ENCODE peak calls at places on chromosomes 7 and 10, in five cellular contexts. One of them, this sample, is unnamed.

GRCh38 chr7:107768263-107768662 is 24.3 kb downstream of the CBLL1 start:
- DNase-seq in GM12892: no peak
- DNase-seq in stomach: no peak
- DNase-seq in suprapubic skin: no peak
- DNase-seq in HCT116: no peak
- DNase-seq in this sample: no peak

GRCh38 chr7:155459133-155459866 is 1.4 kb downstream of the EN2 start:
- DNase-seq in GM12892: no peak
- DNase-seq in stomach: no peak
- DNase-seq in suprapubic skin: no peak
- DNase-seq in HCT116: no peak
- DNase-seq in this sample: no peak

GRCh38 chr10:50788951-50789904 is 49.5 kb downstream of the ASAH2B start:
- DNase-seq in GM12892: no peak
- DNase-seq in stomach: no peak
- DNase-seq in suprapubic skin: no peak
- DNase-seq in HCT116: peak
- DNase-seq in this sample: no peak

GRCh38 chr7:130881799-130882141 is 147.8 kb upstream of the KLF14 start:
- DNase-seq in GM12892: no peak
- DNase-seq in stomach: no peak
- DNase-seq in suprapubic skin: no peak
- DNase-seq in HCT116: no peak
- DNase-seq in this sample: no peak

GRCh38 chr7:101804087-101804631 is 13.3 kb upstream of the CUX1 start:
- DNase-seq in GM12892: no peak
- DNase-seq in stomach: no peak
- DNase-seq in suprapubic skin: no peak
- DNase-seq in HCT116: no peak
- DNase-seq in this sample: no peak

GRCh38 chr7:23418046-23418445 is 52.2 kb downstream of the IGF2BP3 start:
- DNase-seq in GM12892: no peak
- DNase-seq in stomach: no peak
- DNase-seq in suprapubic skin: no peak
- DNase-seq in HCT116: no peak
- DNase-seq in this sample: no peak

GRCh38 chr10:810351-810846 is 120.9 kb upstream of the DIP2C start:
- DNase-seq in GM12892: no peak
- DNase-seq in stomach: no peak
- DNase-seq in suprapubic skin: no peak
- DNase-seq in HCT116: no peak
- DNase-seq in this sample: no peak

GRCh38 chr7:83936056-83936703 is 258.4 kb downstream of the SEMA3A start:
- DNase-seq in GM12892: peak
- DNase-seq in stomach: peak
- DNase-seq in suprapubic skin: no peak
- DNase-seq in HCT116: peak
- DNase-seq in this sample: peak

GRCh38 chr10:33211123-33211878 is 123.2 kb downstream of the NRP1 start:
- DNase-seq in GM12892: no peak
- DNase-seq in stomach: no peak
- DNase-seq in suprapubic skin: no peak
- DNase-seq in HCT116: no peak
- DNase-seq in this sample: no peak

GRCh38 chr7:113521468-113521867 is 397.3 kb downstream of the PPP1R3A start:
- DNase-seq in GM12892: no peak
- DNase-seq in stomach: no peak
- DNase-seq in suprapubic skin: no peak
- DNase-seq in HCT116: no peak
- DNase-seq in this sample: no peak

GRCh38 chr7:38105874-38106483 is 72.1 kb upstream of the STARD3NL start:
- DNase-seq in GM12892: no peak
- DNase-seq in stomach: no peak
- DNase-seq in suprapubic skin: no peak
- DNase-seq in HCT116: peak
- DNase-seq in this sample: no peak

GRCh38 chr7:140033779-140034363 is 28.9 kb downstream of the PARP12 start:
- DNase-seq in GM12892: no peak
- DNase-seq in stomach: no peak
- DNase-seq in suprapubic skin: peak
- DNase-seq in HCT116: no peak
- DNase-seq in this sample: no peak

GRCh38 chr7:150945853-150946825 is 32.0 kb downstream of the KCNH2 start:
- DNase-seq in GM12892: no peak
- DNase-seq in stomach: peak
- DNase-seq in suprapubic skin: peak
- DNase-seq in HCT116: no peak
- DNase-seq in this sample: peak

GRCh38 chr7:132350741-132351140 is 225.5 kb downstream of the PLXNA4 start:
- DNase-seq in GM12892: no peak
- DNase-seq in stomach: no peak
- DNase-seq in suprapubic skin: no peak
- DNase-seq in HCT116: no peak
- DNase-seq in this sample: no peak

GRCh38 chr10:83222832-83223742 is 916.2 kb upstream of the GHITM start:
- DNase-seq in GM12892: no peak
- DNase-seq in stomach: no peak
- DNase-seq in suprapubic skin: no peak
- DNase-seq in HCT116: no peak
- DNase-seq in this sample: no peak

GRCh38 chr7:107473975-107474598 is 4.2 kb downstream of the GPR22 start:
- DNase-seq in GM12892: no peak
- DNase-seq in stomach: no peak
- DNase-seq in suprapubic skin: no peak
- DNase-seq in HCT116: no peak
- DNase-seq in this sample: no peak

GRCh38 chr7:112103246-112103645 is 103.0 kb downstream of the DOCK4 start:
- DNase-seq in GM12892: no peak
- DNase-seq in stomach: no peak
- DNase-seq in suprapubic skin: no peak
- DNase-seq in HCT116: no peak
- DNase-seq in this sample: no peak

GRCh38 chr10:113053091-113053490 is 103.0 kb downstream of the TCF7L2 start:
- DNase-seq in GM12892: no peak
- DNase-seq in stomach: no peak
- DNase-seq in suprapubic skin: peak
- DNase-seq in HCT116: no peak
- DNase-seq in this sample: no peak

GRCh38 chr7:91034459-91035368 is 229.5 kb upstream of the FZD1 start:
- DNase-seq in GM12892: peak
- DNase-seq in stomach: peak
- DNase-seq in suprapubic skin: no peak
- DNase-seq in HCT116: peak
- DNase-seq in this sample: no peak

GRCh38 chr10:45001382-45002148 is 842 bp downstream of the ZNF22 start:
- DNase-seq in GM12892: no peak
- DNase-seq in stomach: peak
- DNase-seq in suprapubic skin: no peak
- DNase-seq in HCT116: no peak
- DNase-seq in this sample: peak

GRCh38 chr10:17387861-17388503 is 66.4 kb downstream of the ST8SIA6 start:
- DNase-seq in GM12892: no peak
- DNase-seq in stomach: no peak
- DNase-seq in suprapubic skin: no peak
- DNase-seq in HCT116: no peak
- DNase-seq in this sample: no peak

GRCh38 chr7:5077740-5078139 is 32.1 kb downstream of the RBAK start:
- DNase-seq in GM12892: no peak
- DNase-seq in stomach: no peak
- DNase-seq in suprapubic skin: no peak
- DNase-seq in HCT116: no peak
- DNase-seq in this sample: no peak

GRCh38 chr7:134353411-134353810 is 36.7 kb upstream of the SLC35B4 start:
- DNase-seq in GM12892: no peak
- DNase-seq in stomach: no peak
- DNase-seq in suprapubic skin: no peak
- DNase-seq in HCT116: no peak
- DNase-seq in this sample: no peak

GRCh38 chr10:21926358-21926890 is 77.1 kb downstream of the DNAJC1 start:
- DNase-seq in GM12892: no peak
- DNase-seq in stomach: no peak
- DNase-seq in suprapubic skin: no peak
- DNase-seq in HCT116: no peak
- DNase-seq in this sample: no peak

GRCh38 chr10:93030409-93030808 is 30.2 kb upstream of the CYP26C1 start:
- DNase-seq in GM12892: no peak
- DNase-seq in stomach: no peak
- DNase-seq in suprapubic skin: no peak
- DNase-seq in HCT116: peak
- DNase-seq in this sample: no peak

GRCh38 chr10:48780341-48780740 is 95.7 kb downstream of the WDFY4 start:
- DNase-seq in GM12892: no peak
- DNase-seq in stomach: no peak
- DNase-seq in suprapubic skin: no peak
- DNase-seq in HCT116: no peak
- DNase-seq in this sample: no peak

GRCh38 chr7:111528331-111528730 is 34.0 kb downstream of the IMMP2L start:
- DNase-seq in GM12892: no peak
- DNase-seq in stomach: no peak
- DNase-seq in suprapubic skin: no peak
- DNase-seq in HCT116: no peak
- DNase-seq in this sample: no peak

GRCh38 chr7:79965946-79966345 is 168.7 kb upstream of the GNAI1 start:
- DNase-seq in GM12892: no peak
- DNase-seq in stomach: no peak
- DNase-seq in suprapubic skin: no peak
- DNase-seq in HCT116: no peak
- DNase-seq in this sample: no peak
- TF ChIP-seq POLR2AphosphoS5 in GM12892: no peak
- TF ChIP-seq POLR2AphosphoS5 in stomach: no peak
- TF ChIP-seq POLR2AphosphoS5 in suprapubic skin: no peak
- TF ChIP-seq POLR2AphosphoS5 in HCT116: no peak
- TF ChIP-seq POLR2AphosphoS5 in this sample: no peak

GRCh38 chr10:97827778-97828291 is 21.8 kb upstream of the GOLGA7B start:
- DNase-seq in GM12892: no peak
- DNase-seq in stomach: no peak
- DNase-seq in suprapubic skin: no peak
- DNase-seq in HCT116: no peak
- DNase-seq in this sample: no peak

GRCh38 chr10:97825020-97825739 is 24.5 kb upstream of the GOLGA7B start:
- DNase-seq in GM12892: no peak
- DNase-seq in stomach: no peak
- DNase-seq in suprapubic skin: no peak
- DNase-seq in HCT116: no peak
- DNase-seq in this sample: no peak

GRCh38 chr10:97826892-97827291 is 22.8 kb upstream of the GOLGA7B start:
- DNase-seq in GM12892: no peak
- DNase-seq in stomach: no peak
- DNase-seq in suprapubic skin: no peak
- DNase-seq in HCT116: no peak
- DNase-seq in this sample: no peak

GRCh38 chr10:97828721-97829120 is 20.9 kb upstream of the GOLGA7B start:
- DNase-seq in GM12892: no peak
- DNase-seq in stomach: no peak
- DNase-seq in suprapubic skin: no peak
- DNase-seq in HCT116: no peak
- DNase-seq in this sample: no peak

GRCh38 chr10:97830064-97830463 is 19.6 kb upstream of the GOLGA7B start:
- DNase-seq in GM12892: no peak
- DNase-seq in stomach: no peak
- DNase-seq in suprapubic skin: no peak
- DNase-seq in HCT116: no peak
- DNase-seq in this sample: no peak
- TF ChIP-seq POLR2A in GM12892: no peak
- TF ChIP-seq POLR2A in stomach: no peak
- TF ChIP-seq POLR2A in suprapubic skin: no peak
- TF ChIP-seq POLR2A in HCT116: no peak
- TF ChIP-seq POLR2A in this sample: no peak

GRCh38 chr10:34488476-34489130 is 326.5 kb downstream of the PARD3 start:
- DNase-seq in GM12892: no peak
- DNase-seq in stomach: no peak
- DNase-seq in suprapubic skin: no peak
- DNase-seq in HCT116: no peak
- DNase-seq in this sample: no peak

GRCh38 chr10:34492081-34492480 is 323.0 kb downstream of the PARD3 start:
- DNase-seq in GM12892: no peak
- DNase-seq in stomach: no peak
- DNase-seq in suprapubic skin: no peak
- DNase-seq in HCT116: no peak
- DNase-seq in this sample: no peak

GRCh38 chr10:34491666-34492065 is 323.4 kb downstream of the PARD3 start:
- DNase-seq in GM12892: no peak
- DNase-seq in stomach: no peak
- DNase-seq in suprapubic skin: no peak
- DNase-seq in HCT116: no peak
- DNase-seq in this sample: no peak

GRCh38 chr10:34489436-34489835 is 325.7 kb downstream of the PARD3 start:
- DNase-seq in GM12892: no peak
- DNase-seq in stomach: no peak
- DNase-seq in suprapubic skin: no peak
- DNase-seq in HCT116: no peak
- DNase-seq in this sample: no peak

DNA sequence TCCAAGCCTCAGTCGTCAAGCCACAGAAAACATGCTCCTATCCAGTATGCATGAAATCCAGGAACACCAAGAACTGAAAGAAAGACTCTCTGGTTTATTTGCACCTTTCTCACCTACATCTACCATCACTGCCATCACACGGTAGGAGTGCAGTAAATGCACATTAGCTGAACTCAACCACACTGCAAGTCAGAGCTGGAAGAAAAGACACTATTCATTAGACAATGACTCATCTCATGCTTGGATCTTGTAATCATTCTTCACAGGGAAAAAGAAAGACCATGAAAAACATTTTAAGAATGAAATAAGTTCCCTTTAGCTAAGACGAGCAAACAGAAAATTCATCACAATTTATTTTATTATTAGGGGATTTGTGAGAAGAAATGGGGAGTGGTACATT is 325.1 kb downstream of the PARD3 start:
- DNase-seq in GM12892: no peak
- DNase-seq in stomach: no peak
- DNase-seq in suprapubic skin: no peak
- DNase-seq in HCT116: peak
- DNase-seq in this sample: no peak
- TF ChIP-seq POLR2AphosphoS5 in GM12892: no peak
- TF ChIP-seq POLR2AphosphoS5 in stomach: no peak
- TF ChIP-seq POLR2AphosphoS5 in suprapubic skin: no peak
- TF ChIP-seq POLR2AphosphoS5 in HCT116: no peak
- TF ChIP-seq POLR2AphosphoS5 in this sample: no peak

DNA sequence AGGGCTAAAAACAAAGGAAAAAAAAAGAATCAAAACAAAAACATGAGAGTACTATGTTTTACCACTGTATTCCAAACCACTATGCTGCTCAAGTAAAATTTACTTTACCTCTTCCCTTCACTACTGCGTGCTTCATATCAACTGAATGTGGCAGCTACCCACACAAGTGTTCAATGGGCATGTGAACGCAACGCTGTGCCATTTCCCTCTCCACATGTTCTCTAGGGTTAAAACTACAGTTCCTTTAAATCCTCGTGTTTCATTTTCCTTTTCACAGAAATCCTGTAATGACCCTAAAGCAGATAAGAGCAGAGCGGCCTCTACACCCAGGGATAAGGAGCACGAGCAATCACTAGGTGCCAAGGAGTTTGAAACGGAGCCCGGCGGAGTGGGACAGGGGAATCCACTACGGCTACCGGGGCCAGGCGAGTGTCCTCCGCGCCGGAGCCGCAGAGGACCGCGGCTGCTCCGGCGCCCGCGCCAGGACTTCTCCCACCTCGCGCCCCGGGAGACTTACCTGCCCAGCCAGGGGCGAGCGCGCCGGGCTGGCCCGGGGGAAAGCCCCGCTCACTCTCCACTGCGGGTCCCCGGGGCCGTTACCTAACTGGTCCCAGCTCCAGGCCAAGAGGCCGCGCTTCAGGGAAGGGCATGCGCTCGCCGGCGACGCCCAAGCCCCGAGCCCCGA is 810 bp downstream of the NAMPT start:
- DNase-seq in GM12892: no peak
- DNase-seq in stomach: peak
- DNase-seq in suprapubic skin: peak
- DNase-seq in HCT116: no peak
- DNase-seq in this sample: no peak
- TF ChIP-seq POLR2A in GM12892: no peak
- TF ChIP-seq POLR2A in stomach: no peak
- TF ChIP-seq POLR2A in suprapubic skin: no peak
- TF ChIP-seq POLR2A in HCT116: no peak
- TF ChIP-seq POLR2A in this sample: no peak